ENCODE peak calls at places on chromosomes 5 and 9, in nine cellular contexts. One of them, this sample, is unnamed. For H3K4me1, the result is how much of the 10 kb centered on the place peaks cover.

GRCh38 chr9:113493080-113493615 is 29.6 kb downstream of the RGS3 start:
- DNase-seq in CD8-positive, alpha-beta memory T cell: no peak
- DNase-seq in gastrocnemius medialis: no peak
- DNase-seq in testis: no peak
- DNase-seq in esophagus squamous epithelium: no peak
- DNase-seq in HCT116: no peak
- DNase-seq in tibial artery: no peak
- DNase-seq in neural progenitor cell: no peak
- DNase-seq in aorta: no peak
- DNase-seq in this sample: no peak

GRCh38 chr9:111975709-111976108 is 79.1 kb downstream of the UGCG start:
- DNase-seq in CD8-positive, alpha-beta memory T cell: no peak
- DNase-seq in gastrocnemius medialis: no peak
- DNase-seq in testis: peak
- DNase-seq in esophagus squamous epithelium: no peak
- DNase-seq in HCT116: peak
- DNase-seq in tibial artery: no peak
- DNase-seq in neural progenitor cell: peak
- DNase-seq in aorta: peak
- DNase-seq in this sample: no peak

GRCh38 chr5:134462761-134463160 is 51.1 kb upstream of the CDKN2AIPNL start:
- DNase-seq in CD8-positive, alpha-beta memory T cell: no peak
- DNase-seq in gastrocnemius medialis: no peak
- DNase-seq in testis: no peak
- DNase-seq in esophagus squamous epithelium: no peak
- DNase-seq in HCT116: no peak
- DNase-seq in tibial artery: no peak
- DNase-seq in neural progenitor cell: peak
- DNase-seq in aorta: no peak
- DNase-seq in this sample: no peak

GRCh38 chr5:43658499-43658898 is 55.5 kb downstream of the NNT start:
- DNase-seq in CD8-positive, alpha-beta memory T cell: no peak
- DNase-seq in gastrocnemius medialis: no peak
- DNase-seq in testis: no peak
- DNase-seq in esophagus squamous epithelium: no peak
- DNase-seq in HCT116: no peak
- DNase-seq in tibial artery: no peak
- DNase-seq in neural progenitor cell: no peak
- DNase-seq in aorta: no peak
- DNase-seq in this sample: no peak

GRCh38 chr5:66223637-66224036 is 79.5 kb downstream of the SREK1 start:
- DNase-seq in CD8-positive, alpha-beta memory T cell: no peak
- DNase-seq in gastrocnemius medialis: no peak
- DNase-seq in testis: peak
- DNase-seq in esophagus squamous epithelium: no peak
- DNase-seq in HCT116: peak
- DNase-seq in tibial artery: no peak
- DNase-seq in neural progenitor cell: no peak
- DNase-seq in aorta: no peak
- DNase-seq in this sample: no peak

GRCh38 chr5:35146386-35146785 is 83.9 kb downstream of the PRLR start:
- DNase-seq in CD8-positive, alpha-beta memory T cell: no peak
- DNase-seq in gastrocnemius medialis: no peak
- DNase-seq in testis: no peak
- DNase-seq in esophagus squamous epithelium: no peak
- DNase-seq in HCT116: no peak
- DNase-seq in tibial artery: no peak
- DNase-seq in neural progenitor cell: peak
- DNase-seq in aorta: no peak
- DNase-seq in this sample: no peak

GRCh38 chr5:14105717-14106435 is 37.3 kb upstream of the TRIO start:
- DNase-seq in CD8-positive, alpha-beta memory T cell: no peak
- DNase-seq in gastrocnemius medialis: no peak
- DNase-seq in testis: no peak
- DNase-seq in esophagus squamous epithelium: no peak
- DNase-seq in HCT116: peak
- DNase-seq in tibial artery: no peak
- DNase-seq in neural progenitor cell: no peak
- DNase-seq in aorta: no peak
- DNase-seq in this sample: peak

GRCh38 chr9:114282507-114282906 is 40.4 kb upstream of the ORM1 start:
- DNase-seq in CD8-positive, alpha-beta memory T cell: no peak
- DNase-seq in gastrocnemius medialis: peak
- DNase-seq in testis: no peak
- DNase-seq in esophagus squamous epithelium: no peak
- DNase-seq in HCT116: no peak
- DNase-seq in tibial artery: no peak
- DNase-seq in neural progenitor cell: no peak
- DNase-seq in aorta: no peak
- DNase-seq in this sample: no peak

GRCh38 chr5:9543266-9543925 is 2.5 kb downstream of the SEMA5A start:
- DNase-seq in CD8-positive, alpha-beta memory T cell: no peak
- DNase-seq in gastrocnemius medialis: no peak
- DNase-seq in testis: no peak
- DNase-seq in esophagus squamous epithelium: no peak
- DNase-seq in HCT116: no peak
- DNase-seq in tibial artery: no peak
- DNase-seq in neural progenitor cell: no peak
- DNase-seq in aorta: no peak
- DNase-seq in this sample: no peak

GRCh38 chr9:120431268-120431667 is 148.7 kb downstream of the CDK5RAP2 start:
- DNase-seq in CD8-positive, alpha-beta memory T cell: no peak
- DNase-seq in gastrocnemius medialis: no peak
- DNase-seq in testis: no peak
- DNase-seq in esophagus squamous epithelium: no peak
- DNase-seq in HCT116: no peak
- DNase-seq in tibial artery: no peak
- DNase-seq in neural progenitor cell: no peak
- DNase-seq in aorta: no peak
- DNase-seq in this sample: no peak

GRCh38 chr5:130773813-130774212 is 391.2 kb downstream of the HINT1 start:
- DNase-seq in CD8-positive, alpha-beta memory T cell: no peak
- DNase-seq in gastrocnemius medialis: no peak
- DNase-seq in testis: no peak
- DNase-seq in esophagus squamous epithelium: no peak
- DNase-seq in HCT116: peak
- DNase-seq in tibial artery: no peak
- DNase-seq in neural progenitor cell: no peak
- DNase-seq in aorta: no peak
- DNase-seq in this sample: no peak

DNA sequence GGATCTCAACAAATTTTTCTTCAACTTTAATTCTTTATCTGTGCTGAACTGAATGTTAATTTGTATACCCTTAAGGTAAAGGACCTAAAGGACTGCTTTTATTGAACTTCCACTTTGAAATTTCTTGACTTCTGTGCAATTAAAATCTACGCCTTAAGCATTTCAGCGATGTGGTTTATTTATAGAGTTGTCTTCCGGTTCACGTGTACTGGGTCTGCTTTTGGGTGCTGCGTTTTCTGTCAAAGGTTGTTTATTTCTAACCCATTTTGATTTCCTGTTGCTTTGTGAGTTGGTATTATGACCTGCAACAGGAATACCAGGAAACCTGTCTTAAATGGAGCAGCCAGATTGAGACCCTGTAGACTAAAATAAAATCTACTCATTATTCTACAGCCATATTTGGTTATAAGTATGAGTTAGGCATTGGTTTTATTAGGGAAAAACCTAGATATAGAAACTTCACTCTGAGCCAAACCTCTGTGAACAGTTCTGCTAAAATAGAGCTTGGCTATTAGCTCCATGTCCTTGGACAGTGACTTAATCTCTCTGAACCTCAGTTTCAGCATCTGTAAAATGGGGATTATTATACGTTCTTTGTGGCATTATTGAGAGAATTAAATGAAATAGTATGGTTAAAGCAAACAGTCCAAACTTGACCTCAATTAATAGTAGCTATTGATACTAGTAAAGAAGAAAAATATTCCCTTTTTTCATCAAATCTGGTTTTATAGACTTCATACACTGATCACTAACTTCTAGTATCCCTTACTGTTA is 3.5 kb downstream of the MRRF start:
- DNase-seq in CD8-positive, alpha-beta memory T cell: no peak
- DNase-seq in gastrocnemius medialis: no peak
- DNase-seq in testis: no peak
- DNase-seq in esophagus squamous epithelium: no peak
- DNase-seq in HCT116: no peak
- DNase-seq in tibial artery: no peak
- DNase-seq in neural progenitor cell: no peak
- DNase-seq in aorta: no peak
- DNase-seq in this sample: no peak
- H3K4me3 ChIP-seq in CD8-positive, alpha-beta memory T cell: no peak
- H3K4me3 ChIP-seq in gastrocnemius medialis: no peak
- H3K4me3 ChIP-seq in testis: no peak
- H3K4me3 ChIP-seq in esophagus squamous epithelium: no peak
- H3K4me3 ChIP-seq in HCT116: no peak
- H3K4me3 ChIP-seq in tibial artery: no peak
- H3K4me3 ChIP-seq in neural progenitor cell: no peak
- H3K4me3 ChIP-seq in aorta: no peak
- H3K4me3 ChIP-seq in this sample: no peak

GRCh38 chr5:68292316-68292715 is 76.8 kb downstream of the PIK3R1 start:
- DNase-seq in CD8-positive, alpha-beta memory T cell: no peak
- DNase-seq in gastrocnemius medialis: no peak
- DNase-seq in testis: no peak
- DNase-seq in esophagus squamous epithelium: no peak
- DNase-seq in HCT116: no peak
- DNase-seq in tibial artery: no peak
- DNase-seq in neural progenitor cell: no peak
- DNase-seq in aorta: no peak
- DNase-seq in this sample: no peak

GRCh38 chr5:68289576-68289975 is 74.0 kb downstream of the PIK3R1 start:
- DNase-seq in CD8-positive, alpha-beta memory T cell: no peak
- DNase-seq in gastrocnemius medialis: no peak
- DNase-seq in testis: no peak
- DNase-seq in esophagus squamous epithelium: no peak
- DNase-seq in HCT116: no peak
- DNase-seq in tibial artery: no peak
- DNase-seq in neural progenitor cell: no peak
- DNase-seq in aorta: no peak
- DNase-seq in this sample: no peak

GRCh38 chr5:68288756-68289134 is 73.2 kb downstream of the PIK3R1 start:
- DNase-seq in CD8-positive, alpha-beta memory T cell: no peak
- DNase-seq in gastrocnemius medialis: peak
- DNase-seq in testis: peak
- DNase-seq in esophagus squamous epithelium: no peak
- DNase-seq in HCT116: no peak
- DNase-seq in tibial artery: no peak
- DNase-seq in neural progenitor cell: no peak
- DNase-seq in aorta: no peak
- DNase-seq in this sample: no peak

GRCh38 chr5:68287976-68288755 is 72.6 kb downstream of the PIK3R1 start:
- DNase-seq in CD8-positive, alpha-beta memory T cell: peak
- DNase-seq in gastrocnemius medialis: peak
- DNase-seq in testis: peak
- DNase-seq in esophagus squamous epithelium: no peak
- DNase-seq in HCT116: no peak
- DNase-seq in tibial artery: peak
- DNase-seq in neural progenitor cell: peak
- DNase-seq in aorta: peak
- DNase-seq in this sample: peak

GRCh38 chr5:68290260-68290674 is 74.7 kb downstream of the PIK3R1 start:
- DNase-seq in CD8-positive, alpha-beta memory T cell: no peak
- DNase-seq in gastrocnemius medialis: no peak
- DNase-seq in testis: peak
- DNase-seq in esophagus squamous epithelium: no peak
- DNase-seq in HCT116: no peak
- DNase-seq in tibial artery: no peak
- DNase-seq in neural progenitor cell: no peak
- DNase-seq in aorta: no peak
- DNase-seq in this sample: no peak
- H3K4me1 ChIP-seq in CD8-positive, alpha-beta memory T cell: half or more
- H3K4me1 ChIP-seq in gastrocnemius medialis: half or more
- H3K4me1 ChIP-seq in testis: under half
- H3K4me1 ChIP-seq in esophagus squamous epithelium: half or more
- H3K4me1 ChIP-seq in HCT116: under half
- H3K4me1 ChIP-seq in tibial artery: half or more
- H3K4me1 ChIP-seq in neural progenitor cell: under half
- H3K4me1 ChIP-seq in aorta: under half
- H3K4me1 ChIP-seq in this sample: under half

GRCh38 chr5:72508241-72509170 is 1.3 kb upstream of the ZNF366 start:
- DNase-seq in CD8-positive, alpha-beta memory T cell: no peak
- DNase-seq in gastrocnemius medialis: no peak
- DNase-seq in testis: no peak
- DNase-seq in esophagus squamous epithelium: no peak
- DNase-seq in HCT116: no peak
- DNase-seq in tibial artery: no peak
- DNase-seq in neural progenitor cell: no peak
- DNase-seq in aorta: no peak
- DNase-seq in this sample: no peak
- H3K4me3 ChIP-seq in CD8-positive, alpha-beta memory T cell: no peak
- H3K4me3 ChIP-seq in gastrocnemius medialis: no peak
- H3K4me3 ChIP-seq in testis: no peak
- H3K4me3 ChIP-seq in esophagus squamous epithelium: no peak
- H3K4me3 ChIP-seq in HCT116: no peak
- H3K4me3 ChIP-seq in tibial artery: no peak
- H3K4me3 ChIP-seq in neural progenitor cell: no peak
- H3K4me3 ChIP-seq in aorta: no peak
- H3K4me3 ChIP-seq in this sample: no peak

GRCh38 chr9:136145580-136145979 is 26.9 kb upstream of the TMEM250 start:
- DNase-seq in CD8-positive, alpha-beta memory T cell: no peak
- DNase-seq in gastrocnemius medialis: no peak
- DNase-seq in testis: no peak
- DNase-seq in esophagus squamous epithelium: no peak
- DNase-seq in HCT116: no peak
- DNase-seq in tibial artery: no peak
- DNase-seq in neural progenitor cell: no peak
- DNase-seq in aorta: no peak
- DNase-seq in this sample: no peak
- H3K4me1 ChIP-seq in CD8-positive, alpha-beta memory T cell: under half
- H3K4me1 ChIP-seq in gastrocnemius medialis: under half
- H3K4me1 ChIP-seq in testis: under half
- H3K4me1 ChIP-seq in esophagus squamous epithelium: under half
- H3K4me1 ChIP-seq in HCT116: under half
- H3K4me1 ChIP-seq in tibial artery: under half
- H3K4me1 ChIP-seq in neural progenitor cell: under half
- H3K4me1 ChIP-seq in aorta: under half
- H3K4me1 ChIP-seq in this sample: under half

This sample was measured in SJCRH30.